ENCODE peak calls at places on chromosomes 1 and 21, in ten cellular contexts. One of them, this sample, is unnamed.

GRCh38 chr1:59128239-59128736 is 168.6 kb upstream of the FGGY start:
- DNase-seq in activated CD4-positive, alpha-beta T cell treated with anti-CD3 and anti-CD28 coated beads, Interleukin-2, amount 50 U/mL, for 4 hours: no peak
- DNase-seq in amniotic epithelial cell: peak; percentile 73
- DNase-seq in posterior cingulate gyrus: no peak
- DNase-seq in stimulated activated effector memory CD8-positive, alpha-beta T cell treated with anti-CD3 and anti-CD28 coated beads, Interleukin-12 subunit alpha, Interleukin-12 subunit beta, amount 100 ng/mL, for 72 hours: no peak
- DNase-seq in NAMALWA: no peak
- DNase-seq in epithelial cell of esophagus: peak; percentile 41
- DNase-seq in frontal cortex: no peak
- DNase-seq in NCI-H446 treated with DMSO at 0.1 percent for 48 hours: no peak
- DNase-seq in mucosa of gallbladder: no peak
- DNase-seq in this sample: no peak

GRCh38 chr1:6969762-6970161 is 184.5 kb downstream of the CAMTA1 start:
- DNase-seq in stimulated activated effector memory CD8-positive, alpha-beta T cell treated with anti-CD3 and anti-CD28 coated beads, Interleukin-12 subunit alpha, Interleukin-12 subunit beta, amount 100 ng/mL, for 72 hours: no peak
- DNase-seq in epithelial cell of esophagus: no peak
- DNase-seq in mucosa of gallbladder: no peak
- DNase-seq in activated CD4-positive, alpha-beta T cell treated with anti-CD3 and anti-CD28 coated beads, Interleukin-2, amount 50 U/mL, for 4 hours: no peak
- DNase-seq in posterior cingulate gyrus: no peak
- DNase-seq in NCI-H446 treated with DMSO at 0.1 percent for 48 hours: no peak
- DNase-seq in NAMALWA: no peak
- DNase-seq in frontal cortex: no peak
- DNase-seq in amniotic epithelial cell: no peak
- DNase-seq in this sample: no peak

GRCh38 chr1:67561704-67562113 is 123.3 kb upstream of the GADD45A start:
- DNase-seq in epithelial cell of esophagus: peak; percentile 95
- DNase-seq in mucosa of gallbladder: peak; percentile 93
- DNase-seq in amniotic epithelial cell: peak; percentile 75
- DNase-seq in frontal cortex: peak; percentile 47
- DNase-seq in NAMALWA: peak; percentile 85
- DNase-seq in stimulated activated effector memory CD8-positive, alpha-beta T cell treated with anti-CD3 and anti-CD28 coated beads, Interleukin-12 subunit alpha, Interleukin-12 subunit beta, amount 100 ng/mL, for 72 hours: peak; percentile 88
- DNase-seq in posterior cingulate gyrus: peak; percentile 94
- DNase-seq in NCI-H446 treated with DMSO at 0.1 percent for 48 hours: peak; percentile 72
- DNase-seq in activated CD4-positive, alpha-beta T cell treated with anti-CD3 and anti-CD28 coated beads, Interleukin-2, amount 50 U/mL, for 4 hours: peak; percentile 84
- DNase-seq in this sample: peak; percentile 54

GRCh38 chr1:244735404-244735803 is 82.5 kb downstream of the DESI2 start:
- DNase-seq in amniotic epithelial cell: no peak
- DNase-seq in mucosa of gallbladder: no peak
- DNase-seq in NAMALWA: peak; percentile 95
- DNase-seq in activated CD4-positive, alpha-beta T cell treated with anti-CD3 and anti-CD28 coated beads, Interleukin-2, amount 50 U/mL, for 4 hours: no peak
- DNase-seq in stimulated activated effector memory CD8-positive, alpha-beta T cell treated with anti-CD3 and anti-CD28 coated beads, Interleukin-12 subunit alpha, Interleukin-12 subunit beta, amount 100 ng/mL, for 72 hours: no peak
- DNase-seq in frontal cortex: no peak
- DNase-seq in epithelial cell of esophagus: peak; percentile 85
- DNase-seq in NCI-H446 treated with DMSO at 0.1 percent for 48 hours: no peak
- DNase-seq in posterior cingulate gyrus: no peak
- DNase-seq in this sample: no peak

GRCh38 chr1:7280257-7280656 is 490.8 kb upstream of the VAMP3 start:
- DNase-seq in amniotic epithelial cell: no peak
- DNase-seq in NAMALWA: no peak
- DNase-seq in epithelial cell of esophagus: no peak
- DNase-seq in posterior cingulate gyrus: no peak
- DNase-seq in stimulated activated effector memory CD8-positive, alpha-beta T cell treated with anti-CD3 and anti-CD28 coated beads, Interleukin-12 subunit alpha, Interleukin-12 subunit beta, amount 100 ng/mL, for 72 hours: peak; percentile 28
- DNase-seq in frontal cortex: no peak
- DNase-seq in mucosa of gallbladder: no peak
- DNase-seq in activated CD4-positive, alpha-beta T cell treated with anti-CD3 and anti-CD28 coated beads, Interleukin-2, amount 50 U/mL, for 4 hours: no peak
- DNase-seq in NCI-H446 treated with DMSO at 0.1 percent for 48 hours: no peak
- DNase-seq in this sample: no peak

GRCh38 chr1:110634455-110635281 is 28.5 kb upstream of the KCNA2 start:
- DNase-seq in stimulated activated effector memory CD8-positive, alpha-beta T cell treated with anti-CD3 and anti-CD28 coated beads, Interleukin-12 subunit alpha, Interleukin-12 subunit beta, amount 100 ng/mL, for 72 hours: peak; percentile 82
- DNase-seq in posterior cingulate gyrus: peak; percentile 93
- DNase-seq in amniotic epithelial cell: peak; percentile 3
- DNase-seq in activated CD4-positive, alpha-beta T cell treated with anti-CD3 and anti-CD28 coated beads, Interleukin-2, amount 50 U/mL, for 4 hours: peak; percentile 65
- DNase-seq in epithelial cell of esophagus: peak; percentile 70
- DNase-seq in frontal cortex: peak; percentile 38
- DNase-seq in NAMALWA: peak; percentile 15
- DNase-seq in NCI-H446 treated with DMSO at 0.1 percent for 48 hours: peak; percentile 93
- DNase-seq in mucosa of gallbladder: peak; percentile 68
- DNase-seq in this sample: no peak

GRCh38 chr1:116453906-116454305 is 80.9 kb downstream of the ATP1A1 start:
- DNase-seq in NAMALWA: no peak
- DNase-seq in epithelial cell of esophagus: no peak
- DNase-seq in posterior cingulate gyrus: no peak
- DNase-seq in NCI-H446 treated with DMSO at 0.1 percent for 48 hours: no peak
- DNase-seq in frontal cortex: no peak
- DNase-seq in amniotic epithelial cell: peak; percentile 62
- DNase-seq in activated CD4-positive, alpha-beta T cell treated with anti-CD3 and anti-CD28 coated beads, Interleukin-2, amount 50 U/mL, for 4 hours: no peak
- DNase-seq in mucosa of gallbladder: no peak
- DNase-seq in stimulated activated effector memory CD8-positive, alpha-beta T cell treated with anti-CD3 and anti-CD28 coated beads, Interleukin-12 subunit alpha, Interleukin-12 subunit beta, amount 100 ng/mL, for 72 hours: no peak
- DNase-seq in this sample: no peak

GRCh38 chr1:65691962-65692361 is 100.7 kb upstream of the PDE4B start:
- DNase-seq in mucosa of gallbladder: no peak
- DNase-seq in posterior cingulate gyrus: no peak
- DNase-seq in epithelial cell of esophagus: no peak
- DNase-seq in amniotic epithelial cell: peak; percentile 42
- DNase-seq in NCI-H446 treated with DMSO at 0.1 percent for 48 hours: no peak
- DNase-seq in NAMALWA: no peak
- DNase-seq in stimulated activated effector memory CD8-positive, alpha-beta T cell treated with anti-CD3 and anti-CD28 coated beads, Interleukin-12 subunit alpha, Interleukin-12 subunit beta, amount 100 ng/mL, for 72 hours: no peak
- DNase-seq in frontal cortex: no peak
- DNase-seq in activated CD4-positive, alpha-beta T cell treated with anti-CD3 and anti-CD28 coated beads, Interleukin-2, amount 50 U/mL, for 4 hours: no peak
- DNase-seq in this sample: no peak

GRCh38 chr1:109274533-109275476 is 8.1 kb downstream of the PSRC1 start:
- DNase-seq in stimulated activated effector memory CD8-positive, alpha-beta T cell treated with anti-CD3 and anti-CD28 coated beads, Interleukin-12 subunit alpha, Interleukin-12 subunit beta, amount 100 ng/mL, for 72 hours: no peak
- DNase-seq in epithelial cell of esophagus: peak; percentile 96
- DNase-seq in mucosa of gallbladder: peak; percentile 75
- DNase-seq in frontal cortex: no peak
- DNase-seq in activated CD4-positive, alpha-beta T cell treated with anti-CD3 and anti-CD28 coated beads, Interleukin-2, amount 50 U/mL, for 4 hours: no peak
- DNase-seq in NCI-H446 treated with DMSO at 0.1 percent for 48 hours: no peak
- DNase-seq in amniotic epithelial cell: peak; percentile 41
- DNase-seq in posterior cingulate gyrus: peak; percentile 82
- DNase-seq in NAMALWA: no peak
- DNase-seq in this sample: no peak

GRCh38 chr1:11925938-11926292 is 312 bp downstream of the KIAA2013 start:
- DNase-seq in frontal cortex: no peak
- DNase-seq in amniotic epithelial cell: no peak
- DNase-seq in epithelial cell of esophagus: no peak
- DNase-seq in activated CD4-positive, alpha-beta T cell treated with anti-CD3 and anti-CD28 coated beads, Interleukin-2, amount 50 U/mL, for 4 hours: no peak
- DNase-seq in posterior cingulate gyrus: no peak
- DNase-seq in NCI-H446 treated with DMSO at 0.1 percent for 48 hours: no peak
- DNase-seq in mucosa of gallbladder: no peak
- DNase-seq in stimulated activated effector memory CD8-positive, alpha-beta T cell treated with anti-CD3 and anti-CD28 coated beads, Interleukin-12 subunit alpha, Interleukin-12 subunit beta, amount 100 ng/mL, for 72 hours: no peak
- DNase-seq in NAMALWA: peak; percentile 31
- DNase-seq in this sample: no peak

GRCh38 chr1:110112656-110113055 is 413 bp downstream of the UBL4B start:
- DNase-seq in NCI-H446 treated with DMSO at 0.1 percent for 48 hours: no peak
- DNase-seq in amniotic epithelial cell: no peak
- DNase-seq in frontal cortex: no peak
- DNase-seq in stimulated activated effector memory CD8-positive, alpha-beta T cell treated with anti-CD3 and anti-CD28 coated beads, Interleukin-12 subunit alpha, Interleukin-12 subunit beta, amount 100 ng/mL, for 72 hours: no peak
- DNase-seq in mucosa of gallbladder: no peak
- DNase-seq in epithelial cell of esophagus: no peak
- DNase-seq in activated CD4-positive, alpha-beta T cell treated with anti-CD3 and anti-CD28 coated beads, Interleukin-2, amount 50 U/mL, for 4 hours: no peak
- DNase-seq in posterior cingulate gyrus: no peak
- DNase-seq in NAMALWA: no peak
- DNase-seq in this sample: no peak

GRCh38 chr1:243407284-243408018 is 151.6 kb downstream of the SDCCAG8 start:
- DNase-seq in activated CD4-positive, alpha-beta T cell treated with anti-CD3 and anti-CD28 coated beads, Interleukin-2, amount 50 U/mL, for 4 hours: no peak
- DNase-seq in mucosa of gallbladder: no peak
- DNase-seq in frontal cortex: no peak
- DNase-seq in stimulated activated effector memory CD8-positive, alpha-beta T cell treated with anti-CD3 and anti-CD28 coated beads, Interleukin-12 subunit alpha, Interleukin-12 subunit beta, amount 100 ng/mL, for 72 hours: no peak
- DNase-seq in posterior cingulate gyrus: no peak
- DNase-seq in NAMALWA: no peak
- DNase-seq in epithelial cell of esophagus: peak; percentile 46
- DNase-seq in amniotic epithelial cell: peak; percentile 74
- DNase-seq in NCI-H446 treated with DMSO at 0.1 percent for 48 hours: no peak
- DNase-seq in this sample: no peak

GRCh38 chr1:101215363-101216011 is 21.3 kb upstream of the S1PR1 start:
- DNase-seq in mucosa of gallbladder: no peak
- DNase-seq in NAMALWA: no peak
- DNase-seq in epithelial cell of esophagus: no peak
- DNase-seq in posterior cingulate gyrus: no peak
- DNase-seq in frontal cortex: no peak
- DNase-seq in NCI-H446 treated with DMSO at 0.1 percent for 48 hours: no peak
- DNase-seq in stimulated activated effector memory CD8-positive, alpha-beta T cell treated with anti-CD3 and anti-CD28 coated beads, Interleukin-12 subunit alpha, Interleukin-12 subunit beta, amount 100 ng/mL, for 72 hours: no peak
- DNase-seq in amniotic epithelial cell: no peak
- DNase-seq in activated CD4-positive, alpha-beta T cell treated with anti-CD3 and anti-CD28 coated beads, Interleukin-2, amount 50 U/mL, for 4 hours: no peak
- DNase-seq in this sample: no peak

GRCh38 chr1:180631197-180631765 is 541 bp upstream of the XPR1 start:
- DNase-seq in NAMALWA: peak; percentile 62
- DNase-seq in frontal cortex: no peak
- DNase-seq in epithelial cell of esophagus: no peak
- DNase-seq in amniotic epithelial cell: no peak
- DNase-seq in stimulated activated effector memory CD8-positive, alpha-beta T cell treated with anti-CD3 and anti-CD28 coated beads, Interleukin-12 subunit alpha, Interleukin-12 subunit beta, amount 100 ng/mL, for 72 hours: no peak
- DNase-seq in mucosa of gallbladder: no peak
- DNase-seq in activated CD4-positive, alpha-beta T cell treated with anti-CD3 and anti-CD28 coated beads, Interleukin-2, amount 50 U/mL, for 4 hours: no peak
- DNase-seq in NCI-H446 treated with DMSO at 0.1 percent for 48 hours: no peak
- DNase-seq in posterior cingulate gyrus: no peak
- DNase-seq in this sample: no peak

GRCh38 chr1:201902198-201902597 is 13.5 kb downstream of the SHISA4 start:
- DNase-seq in stimulated activated effector memory CD8-positive, alpha-beta T cell treated with anti-CD3 and anti-CD28 coated beads, Interleukin-12 subunit alpha, Interleukin-12 subunit beta, amount 100 ng/mL, for 72 hours: no peak
- DNase-seq in amniotic epithelial cell: peak; percentile 46
- DNase-seq in epithelial cell of esophagus: no peak
- DNase-seq in activated CD4-positive, alpha-beta T cell treated with anti-CD3 and anti-CD28 coated beads, Interleukin-2, amount 50 U/mL, for 4 hours: no peak
- DNase-seq in mucosa of gallbladder: no peak
- DNase-seq in NAMALWA: no peak
- DNase-seq in NCI-H446 treated with DMSO at 0.1 percent for 48 hours: no peak
- DNase-seq in frontal cortex: no peak
- DNase-seq in posterior cingulate gyrus: no peak
- DNase-seq in this sample: no peak

GRCh38 chr1:153669606-153670005 is 1.2 kb downstream of the ILF2 start:
- DNase-seq in NAMALWA: no peak
- DNase-seq in NCI-H446 treated with DMSO at 0.1 percent for 48 hours: no peak
- DNase-seq in frontal cortex: no peak
- DNase-seq in activated CD4-positive, alpha-beta T cell treated with anti-CD3 and anti-CD28 coated beads, Interleukin-2, amount 50 U/mL, for 4 hours: no peak
- DNase-seq in stimulated activated effector memory CD8-positive, alpha-beta T cell treated with anti-CD3 and anti-CD28 coated beads, Interleukin-12 subunit alpha, Interleukin-12 subunit beta, amount 100 ng/mL, for 72 hours: no peak
- DNase-seq in epithelial cell of esophagus: no peak
- DNase-seq in amniotic epithelial cell: no peak
- DNase-seq in posterior cingulate gyrus: peak; percentile 7
- DNase-seq in mucosa of gallbladder: no peak
- DNase-seq in this sample: no peak

GRCh38 chr1:224624432-224624831 is 8.3 kb downstream of the CNIH3 start:
- DNase-seq in epithelial cell of esophagus: no peak
- DNase-seq in NCI-H446 treated with DMSO at 0.1 percent for 48 hours: no peak
- DNase-seq in amniotic epithelial cell: no peak
- DNase-seq in NAMALWA: no peak
- DNase-seq in mucosa of gallbladder: no peak
- DNase-seq in frontal cortex: no peak
- DNase-seq in activated CD4-positive, alpha-beta T cell treated with anti-CD3 and anti-CD28 coated beads, Interleukin-2, amount 50 U/mL, for 4 hours: no peak
- DNase-seq in stimulated activated effector memory CD8-positive, alpha-beta T cell treated with anti-CD3 and anti-CD28 coated beads, Interleukin-12 subunit alpha, Interleukin-12 subunit beta, amount 100 ng/mL, for 72 hours: no peak
- DNase-seq in posterior cingulate gyrus: peak; percentile 46
- DNase-seq in this sample: no peak

GRCh38 chr1:173852105-173852504 is 15.7 kb downstream of the GAS5 start:
- DNase-seq in stimulated activated effector memory CD8-positive, alpha-beta T cell treated with anti-CD3 and anti-CD28 coated beads, Interleukin-12 subunit alpha, Interleukin-12 subunit beta, amount 100 ng/mL, for 72 hours: no peak
- DNase-seq in activated CD4-positive, alpha-beta T cell treated with anti-CD3 and anti-CD28 coated beads, Interleukin-2, amount 50 U/mL, for 4 hours: no peak
- DNase-seq in frontal cortex: no peak
- DNase-seq in amniotic epithelial cell: no peak
- DNase-seq in epithelial cell of esophagus: no peak
- DNase-seq in mucosa of gallbladder: no peak
- DNase-seq in posterior cingulate gyrus: no peak
- DNase-seq in NAMALWA: no peak
- DNase-seq in NCI-H446 treated with DMSO at 0.1 percent for 48 hours: no peak
- DNase-seq in this sample: no peak

GRCh38 chr1:235820059-235820458 is 46.6 kb downstream of the LYST start:
- DNase-seq in mucosa of gallbladder: no peak
- DNase-seq in frontal cortex: no peak
- DNase-seq in stimulated activated effector memory CD8-positive, alpha-beta T cell treated with anti-CD3 and anti-CD28 coated beads, Interleukin-12 subunit alpha, Interleukin-12 subunit beta, amount 100 ng/mL, for 72 hours: no peak
- DNase-seq in epithelial cell of esophagus: no peak
- DNase-seq in NCI-H446 treated with DMSO at 0.1 percent for 48 hours: no peak
- DNase-seq in NAMALWA: no peak
- DNase-seq in amniotic epithelial cell: no peak
- DNase-seq in activated CD4-positive, alpha-beta T cell treated with anti-CD3 and anti-CD28 coated beads, Interleukin-2, amount 50 U/mL, for 4 hours: no peak
- DNase-seq in posterior cingulate gyrus: no peak
- DNase-seq in this sample: no peak

GRCh38 chr1:37561794-37562132 is 5.0 kb downstream of the DNALI1 start:
- DNase-seq in mucosa of gallbladder: no peak
- DNase-seq in epithelial cell of esophagus: peak; percentile 33
- DNase-seq in stimulated activated effector memory CD8-positive, alpha-beta T cell treated with anti-CD3 and anti-CD28 coated beads, Interleukin-12 subunit alpha, Interleukin-12 subunit beta, amount 100 ng/mL, for 72 hours: peak; percentile 68
- DNase-seq in posterior cingulate gyrus: no peak
- DNase-seq in frontal cortex: no peak
- DNase-seq in amniotic epithelial cell: peak; percentile 53
- DNase-seq in activated CD4-positive, alpha-beta T cell treated with anti-CD3 and anti-CD28 coated beads, Interleukin-2, amount 50 U/mL, for 4 hours: peak; percentile 6
- DNase-seq in NCI-H446 treated with DMSO at 0.1 percent for 48 hours: no peak
- DNase-seq in NAMALWA: peak; percentile 59
- DNase-seq in this sample: peak; percentile 29

GRCh38 chr21:45220106-45220505 is 67.6 kb downstream of the POFUT2 start:
- DNase-seq in stimulated activated effector memory CD8-positive, alpha-beta T cell treated with anti-CD3 and anti-CD28 coated beads, Interleukin-12 subunit alpha, Interleukin-12 subunit beta, amount 100 ng/mL, for 72 hours: no peak
- DNase-seq in amniotic epithelial cell: peak; percentile 48
- DNase-seq in posterior cingulate gyrus: no peak
- DNase-seq in NCI-H446 treated with DMSO at 0.1 percent for 48 hours: no peak
- DNase-seq in NAMALWA: no peak
- DNase-seq in mucosa of gallbladder: no peak
- DNase-seq in epithelial cell of esophagus: peak; percentile 61
- DNase-seq in frontal cortex: no peak
- DNase-seq in activated CD4-positive, alpha-beta T cell treated with anti-CD3 and anti-CD28 coated beads, Interleukin-2, amount 50 U/mL, for 4 hours: no peak
- DNase-seq in this sample: no peak

GRCh38 chr1:32939655-32940371 is 24.8 kb downstream of the RNF19B start:
- DNase-seq in posterior cingulate gyrus: no peak
- DNase-seq in frontal cortex: no peak
- DNase-seq in NCI-H446 treated with DMSO at 0.1 percent for 48 hours: no peak
- DNase-seq in amniotic epithelial cell: peak; percentile 93
- DNase-seq in NAMALWA: no peak
- DNase-seq in epithelial cell of esophagus: peak; percentile 90
- DNase-seq in stimulated activated effector memory CD8-positive, alpha-beta T cell treated with anti-CD3 and anti-CD28 coated beads, Interleukin-12 subunit alpha, Interleukin-12 subunit beta, amount 100 ng/mL, for 72 hours: peak; percentile 74
- DNase-seq in mucosa of gallbladder: peak; percentile 42
- DNase-seq in activated CD4-positive, alpha-beta T cell treated with anti-CD3 and anti-CD28 coated beads, Interleukin-2, amount 50 U/mL, for 4 hours: no peak
- DNase-seq in this sample: no peak

GRCh38 chr1:154329152-154329521 is 3.8 kb downstream of the ATP8B2 start:
- DNase-seq in stimulated activated effector memory CD8-positive, alpha-beta T cell treated with anti-CD3 and anti-CD28 coated beads, Interleukin-12 subunit alpha, Interleukin-12 subunit beta, amount 100 ng/mL, for 72 hours: no peak
- DNase-seq in frontal cortex: no peak
- DNase-seq in epithelial cell of esophagus: no peak
- DNase-seq in amniotic epithelial cell: no peak
- DNase-seq in mucosa of gallbladder: no peak
- DNase-seq in NCI-H446 treated with DMSO at 0.1 percent for 48 hours: no peak
- DNase-seq in activated CD4-positive, alpha-beta T cell treated with anti-CD3 and anti-CD28 coated beads, Interleukin-2, amount 50 U/mL, for 4 hours: no peak
- DNase-seq in NAMALWA: no peak
- DNase-seq in posterior cingulate gyrus: no peak
- DNase-seq in this sample: no peak

GRCh38 chr21:42753804-42754203 is 100.4 kb downstream of the PDE9A start:
- DNase-seq in frontal cortex: no peak
- DNase-seq in NAMALWA: no peak
- DNase-seq in stimulated activated effector memory CD8-positive, alpha-beta T cell treated with anti-CD3 and anti-CD28 coated beads, Interleukin-12 subunit alpha, Interleukin-12 subunit beta, amount 100 ng/mL, for 72 hours: no peak
- DNase-seq in mucosa of gallbladder: no peak
- DNase-seq in activated CD4-positive, alpha-beta T cell treated with anti-CD3 and anti-CD28 coated beads, Interleukin-2, amount 50 U/mL, for 4 hours: no peak
- DNase-seq in posterior cingulate gyrus: peak; percentile 72
- DNase-seq in epithelial cell of esophagus: no peak
- DNase-seq in amniotic epithelial cell: no peak
- DNase-seq in NCI-H446 treated with DMSO at 0.1 percent for 48 hours: no peak
- DNase-seq in this sample: no peak

GRCh38 chr1:75632350-75632949 is 21.5 kb upstream of the SLC44A5 start:
- DNase-seq in mucosa of gallbladder: no peak
- DNase-seq in NAMALWA: peak; percentile 47
- DNase-seq in stimulated activated effector memory CD8-positive, alpha-beta T cell treated with anti-CD3 and anti-CD28 coated beads, Interleukin-12 subunit alpha, Interleukin-12 subunit beta, amount 100 ng/mL, for 72 hours: no peak
- DNase-seq in frontal cortex: peak; percentile 18
- DNase-seq in activated CD4-positive, alpha-beta T cell treated with anti-CD3 and anti-CD28 coated beads, Interleukin-2, amount 50 U/mL, for 4 hours: no peak
- DNase-seq in NCI-H446 treated with DMSO at 0.1 percent for 48 hours: peak; percentile 57
- DNase-seq in amniotic epithelial cell: peak; percentile 23
- DNase-seq in epithelial cell of esophagus: peak; percentile 52
- DNase-seq in posterior cingulate gyrus: no peak
- DNase-seq in this sample: no peak

GRCh38 chr1:4380564-4381168 is 273.7 kb upstream of the AJAP1 start:
- DNase-seq in frontal cortex: no peak
- DNase-seq in amniotic epithelial cell: peak; percentile 7
- DNase-seq in posterior cingulate gyrus: no peak
- DNase-seq in mucosa of gallbladder: no peak
- DNase-seq in stimulated activated effector memory CD8-positive, alpha-beta T cell treated with anti-CD3 and anti-CD28 coated beads, Interleukin-12 subunit alpha, Interleukin-12 subunit beta, amount 100 ng/mL, for 72 hours: no peak
- DNase-seq in epithelial cell of esophagus: peak; percentile 11
- DNase-seq in NCI-H446 treated with DMSO at 0.1 percent for 48 hours: no peak
- DNase-seq in NAMALWA: no peak
- DNase-seq in activated CD4-positive, alpha-beta T cell treated with anti-CD3 and anti-CD28 coated beads, Interleukin-2, amount 50 U/mL, for 4 hours: no peak
- DNase-seq in this sample: no peak

GRCh38 chr21:45632897-45633260 is 10.6 kb upstream of the PCBP3 start:
- DNase-seq in amniotic epithelial cell: no peak
- DNase-seq in NCI-H446 treated with DMSO at 0.1 percent for 48 hours: no peak
- DNase-seq in activated CD4-positive, alpha-beta T cell treated with anti-CD3 and anti-CD28 coated beads, Interleukin-2, amount 50 U/mL, for 4 hours: no peak
- DNase-seq in stimulated activated effector memory CD8-positive, alpha-beta T cell treated with anti-CD3 and anti-CD28 coated beads, Interleukin-12 subunit alpha, Interleukin-12 subunit beta, amount 100 ng/mL, for 72 hours: no peak
- DNase-seq in posterior cingulate gyrus: no peak
- DNase-seq in frontal cortex: no peak
- DNase-seq in NAMALWA: no peak
- DNase-seq in epithelial cell of esophagus: no peak
- DNase-seq in mucosa of gallbladder: no peak
- DNase-seq in this sample: no peak

This sample was measured in iPS DF 6.9.